ENCODE peak calls at places on chromosomes 11 and 22, in five cellular contexts. S is activated T-cell treated with anti-CD3 and anti-CD28 coated beads, Interleukin-2, amount 50 U/mL, for 4 hours; R is EL; W is RCC 7860; N is stimulated activated CD4-positive, alpha-beta T cell treated with anti-CD3 and anti-CD28 coated beads, Interleukin-15, amount 100 ng/mL, for 1 hour. X is an unnamed sample.

GRCh38 chr11:32893091-32893946 is 708 bp downstream of the QSER1 start:
- DNase-seq in N (peak; percentile 37), S (peak; percentile 47), R (peak; percentile 53), W (no peak), X (peak; percentile 44)

GRCh38 chr11:9947231-9947864 is 283.5 kb downstream of the SWAP70 start:
- DNase-seq in N (no peak), W (no peak), R (no peak), S (no peak), X (no peak)

GRCh38 chr22:44449061-44449682 is 48.9 kb downstream of the RTL6 start:
- DNase-seq in R (peak; percentile 97), W (peak; percentile 99), N (no peak), S (no peak), X (peak; percentile 73)

GRCh38 chr22:48954781-48955311 is 872.8 kb downstream of the BRD1 start:
- DNase-seq in S (no peak), W (no peak), R (no peak), N (no peak), X (no peak)

GRCh38 chr11:79167510-79168188 is 273.2 kb downstream of the TENM4 start:
- DNase-seq in S (no peak), W (no peak), R (no peak), N (no peak), X (no peak)

GRCh38 chr11:83063073-83063754 is 8.5 kb downstream of the RAB30 start:
- DNase-seq in S (no peak), N (no peak), R (peak; percentile 44), W (no peak), X (peak; percentile 59)

GRCh38 chr11:44901120-44901519 is 49.6 kb downstream of the TP53I11 start:
- DNase-seq in W (no peak), R (no peak), S (no peak), N (no peak), X (no peak)

GRCh38 chr11:63459586-63459985 is 31.4 kb downstream of the PLAAT5 start:
- DNase-seq in S (no peak), R (no peak), W (no peak), N (no peak), X (no peak)

GRCh38 chr22:41596776-41597634 is 7.4 kb upstream of the PMM1 start:
- DNase-seq in R (peak; percentile 54), W (no peak), N (peak; percentile 19), S (peak; percentile 21), X (peak; percentile 46)

GRCh38 chr11:65650547-65651338 is 12.0 kb downstream of the RELA start:
- DNase-seq in R (no peak), N (no peak), W (no peak), S (no peak), X (no peak)

GRCh38 chr22:28999510-29000224 is 62.0 kb downstream of the C22orf31 start:
- DNase-seq in W (peak; percentile 7), S (no peak), N (no peak), R (no peak), X (peak; percentile 15)

GRCh38 chr22:49364398-49364797 is 463.3 kb downstream of the BRD1 start:
- DNase-seq in W (no peak), N (no peak), S (no peak), R (no peak), X (no peak)

GRCh38 chr22:37273126-37273845 is 9.0 kb upstream of the CYTH4 start:
- DNase-seq in R (peak; percentile 78), S (no peak), W (peak; percentile 86), N (no peak), X (peak; percentile 80)

GRCh38 chr11:69950120-69950519 is 128.0 kb upstream of the ANO1 start:
- DNase-seq in W (no peak), R (peak; percentile 34), S (no peak), N (no peak), X (peak; percentile 13)

GRCh38 chr22:19448076-19448607 is 631 bp upstream of the C22orf39 start:
- DNase-seq in S (no peak), W (no peak), N (no peak), R (peak; percentile 59), X (peak; percentile 83)

GRCh38 chr11:86068138-86068861 is 584 bp downstream of the PICALM start:
- DNase-seq in W (no peak), N (peak; percentile 27), S (peak; percentile 11), R (peak; percentile 46), X (no peak)

GRCh38 chr11:1483445-1483961 is 3.1 kb downstream of the MOB2 start:
- DNase-seq in R (no peak), S (no peak), W (no peak), N (no peak), X (no peak)

GRCh38 chr11:61018059-61018458 is 46.6 kb downstream of the CD6 start:
- DNase-seq in W (no peak), R (no peak), N (no peak), S (no peak), X (no peak)

GRCh38 chr11:96044747-96045146 is 120.8 kb upstream of the MTMR2 start:
- DNase-seq in S (no peak), R (no peak), N (no peak), W (no peak), X (no peak)

GRCh38 chr22:27238935-27239510 is 562.5 kb downstream of the MN1 start:
- DNase-seq in W (peak; percentile 100), S (no peak), R (peak; percentile 99), N (no peak), X (peak; percentile 99)

GRCh38 chr11:20887137-20887536 is 217.8 kb downstream of the NELL1 start:
- DNase-seq in W (no peak), S (no peak), N (no peak), R (no peak), X (no peak)

GRCh38 chr11:5891216-5891800 is 1.7 kb upstream of the OR52E5 start:
- DNase-seq in N (no peak), S (no peak), W (peak; percentile 11), R (peak; percentile 2), X (peak; percentile 2)

GRCh38 chr11:16226245-16226644 is 130.1 kb downstream of the SOX6 start:
- DNase-seq in R (peak; percentile 37), S (no peak), N (no peak), W (no peak), X (peak; percentile 19)

X was measured in iris pigment epithelial cell.